ENCODE peak calls at places on chromosomes 11 and 22, in seven cellular contexts. C is A549, D is stomach, G is psoas muscle, B is HCT116, T is thoracic aorta, Z is right atrium auricular region. I is an unnamed sample.

GRCh38 chr11:76455331-76455730 is 10.5 kb downstream of the EMSY start:
- DNase-seq in C (no peak), D (no peak), G (no peak), B (no peak), T (no peak), Z (no peak), I (no peak)

GRCh38 chr11:60988658-60989057 is 17.2 kb downstream of the CD6 start:
- DNase-seq in C (no peak), D (no peak), G (no peak), B (no peak), T (no peak), Z (no peak), I (no peak)

GRCh38 chr22:41052661-41053490 is 39.5 kb upstream of the EP300 start:
- DNase-seq in C (no peak), D (no peak), G (no peak), B (no peak), T (no peak), Z (no peak), I (no peak)

GRCh38 chr11:116614306-116615210 is 158.2 kb downstream of the BUD13 start:
- DNase-seq in C (no peak), D (no peak), G (no peak), B (no peak), T (no peak), Z (peak; percentile 49), I (peak; percentile 53)

GRCh38 chr22:33014621-33015020 is 43.6 kb downstream of the SYN3 start:
- DNase-seq in C (no peak), D (no peak), G (no peak), B (no peak), T (no peak), Z (peak; percentile 54), I (no peak)

GRCh38 chr11:81071641-81072040 is 1630.8 kb upstream of the TENM4 start:
- DNase-seq in C (no peak), D (no peak), G (no peak), B (no peak), T (no peak), Z (no peak), I (no peak)

GRCh38 chr22:39622881-39623367 is 52.4 kb downstream of the CACNA1I start:
- DNase-seq in C (peak; percentile 18), D (peak; percentile 69), G (peak; percentile 65), B (peak; percentile 40), T (no peak), Z (no peak), I (no peak)

GRCh38 chr11:131295986-131296385 is 74.4 kb upstream of the NTM start:
- DNase-seq in C (no peak), D (no peak), G (no peak), B (no peak), T (no peak), Z (no peak), I (no peak)

GRCh38 chr22:36026741-36027140 is 1.9 kb downstream of the RBFOX2 start:
- DNase-seq in C (no peak), D (no peak), G (no peak), B (no peak), T (no peak), Z (no peak), I (no peak)
- H3K4me3 ChIP-seq in C (peak overlapping the region; percentile 98), D (peak overlapping the region; percentile 71), G (peak overlapping the region; percentile 87), B (peak overlapping the region; percentile 84), T (peak overlapping the region; percentile 94), Z (no peak overlapping the region), I (peak overlapping the region; percentile 84)

GRCh38 chr11:93444671-93445073 is 98.5 kb downstream of the SMCO4 start:
- DNase-seq in C (no peak), D (no peak), G (no peak), B (no peak), T (no peak), Z (no peak), I (no peak)
- H3K4me3 ChIP-seq in C (no peak overlapping the region), D (no peak overlapping the region), G (no peak overlapping the region), B (no peak overlapping the region), T (no peak overlapping the region), Z (no peak overlapping the region), I (no peak overlapping the region)

GRCh38 chr11:47373876-47374820 is 4.2 kb downstream of the SPI1 start:
- DNase-seq in C (peak; percentile 84), D (peak; percentile 87), G (peak; percentile 87), B (peak; percentile 60), T (no peak), Z (peak; percentile 86), I (peak; percentile 72)
- H3K4me3 ChIP-seq in C (no peak overlapping the region), D (no peak overlapping the region), G (peak overlapping the region; percentile 11), B (no peak overlapping the region), T (peak overlapping the region; percentile 67), Z (no peak overlapping the region), I (no peak overlapping the region)

DNA sequence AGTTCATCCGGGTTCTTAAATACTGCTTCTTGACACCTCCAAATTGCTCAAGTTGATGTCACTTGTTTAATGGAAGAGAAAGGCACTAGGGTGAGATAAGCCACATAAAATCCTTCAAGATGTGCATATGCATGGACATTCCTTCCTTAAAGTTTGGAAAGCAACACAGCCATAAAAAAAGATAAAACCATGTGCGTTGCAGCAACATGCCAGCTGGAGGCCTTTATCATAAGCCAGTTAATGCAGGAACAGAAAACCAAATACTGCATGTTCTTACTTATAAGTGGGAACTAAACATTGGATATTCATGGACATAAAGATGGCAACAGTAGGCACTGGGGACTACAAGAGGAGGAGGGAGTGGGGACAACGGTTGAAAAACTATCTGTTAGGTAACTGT is 8.0 kb upstream of the IL18BP start:
- DNase-seq in C (no peak), D (no peak), G (no peak), B (no peak), T (no peak), Z (no peak), I (no peak)
- H3K4me3 ChIP-seq in C (no peak overlapping the region), D (no peak overlapping the region), G (no peak overlapping the region), B (no peak overlapping the region), T (no peak overlapping the region), Z (no peak overlapping the region), I (no peak overlapping the region)

DNA sequence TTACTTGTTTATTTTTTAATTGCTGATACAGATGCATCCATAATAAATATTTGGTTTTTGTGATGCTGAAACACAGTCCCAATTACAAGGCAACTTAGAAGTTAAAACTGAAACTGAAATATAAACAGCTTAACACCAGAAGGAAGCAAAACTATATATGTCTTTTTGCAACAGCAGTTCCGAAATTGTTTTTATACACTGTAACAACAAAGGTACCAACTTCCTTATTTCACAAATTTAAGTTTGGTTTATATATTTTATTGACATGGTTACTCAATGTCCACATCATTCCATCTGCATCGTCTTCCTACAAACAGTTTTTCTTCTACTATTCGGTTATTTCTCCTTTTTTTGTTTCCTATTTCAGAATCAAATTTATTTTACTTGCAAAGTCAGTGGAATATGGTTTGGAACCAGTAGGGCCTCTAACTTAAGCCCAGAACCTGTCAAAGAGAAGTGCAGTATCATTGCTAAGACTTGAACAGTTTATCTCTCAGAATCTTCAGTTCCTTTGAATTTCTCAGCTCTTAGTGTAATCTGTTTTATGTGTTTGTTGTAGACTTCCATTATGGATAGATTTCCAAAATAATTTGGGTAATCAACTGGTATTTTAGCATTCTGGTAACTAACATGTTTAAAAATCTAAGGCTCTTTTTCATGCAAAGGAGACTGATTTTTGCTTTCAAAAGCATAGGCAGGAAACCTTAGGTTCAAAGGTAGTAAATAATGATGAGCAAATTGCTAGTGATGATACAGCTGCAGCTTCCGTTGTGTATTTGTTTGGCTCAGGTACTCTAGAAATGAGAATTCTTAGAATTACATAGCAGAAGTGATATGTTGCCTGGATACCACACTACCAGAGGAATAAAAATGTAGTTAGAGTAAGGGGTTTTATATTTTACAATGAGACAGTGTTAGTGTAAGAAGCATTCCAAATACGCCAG is 8.2 kb upstream of the HSPA8 start:
- DNase-seq in C (no peak), D (no peak), G (no peak), B (no peak), T (no peak), Z (no peak), I (no peak)
- H3K4me3 ChIP-seq in C (no peak overlapping the region), D (peak overlapping the region; percentile 18), G (peak overlapping the region; percentile 29), B (no peak overlapping the region), T (peak overlapping the region; percentile 40), Z (no peak overlapping the region), I (peak overlapping the region; percentile 7)

GRCh38 chr11:123428221-123428631 is 1.8 kb upstream of the GRAMD1B start:
- DNase-seq in C (no peak), D (no peak), G (no peak), B (no peak), T (no peak), Z (no peak), I (no peak)

GRCh38 chr11:123429336-123429735 is 733 bp upstream of the GRAMD1B start:
- DNase-seq in C (no peak), D (no peak), G (no peak), B (no peak), T (no peak), Z (no peak), I (no peak)

GRCh38 chr11:123431619-123432018 is 1.6 kb downstream of the GRAMD1B start:
- DNase-seq in C (peak; percentile 8), D (no peak), G (no peak), B (no peak), T (no peak), Z (no peak), I (no peak)

GRCh38 chr11:123429851-123430735 is at the start of gene GRAMD1B:
- DNase-seq in C (peak; percentile 68), D (peak; percentile 47), G (peak; percentile 38), B (no peak), T (no peak), Z (no peak), I (no peak)

GRCh38 chr11:123430736-123431356 is 777 bp downstream of the GRAMD1B start:
- DNase-seq in C (peak; percentile 49), D (peak; percentile 52), G (peak; percentile 49), B (no peak), T (no peak), Z (peak; percentile 69), I (no peak)
- H3K4me3 ChIP-seq in C (peak overlapping the region; percentile 93), D (peak overlapping the region; percentile 50), G (peak overlapping the region; percentile 82), B (no peak overlapping the region), T (peak overlapping the region; percentile 78), Z (peak overlapping the region; percentile 39), I (peak overlapping the region; percentile 81)

I was measured in coronary artery.